ENCODE peak calls at places on chromosome 12, in seven cellular contexts. Z, R, S, K, N, P and U are unnamed samples.

GRCh38 chr12:54404061-54405004 is 14.7 kb downstream of the ITGA5 start:
- DNase-seq in Z (peak), R (peak), S (peak), K (no peak), N (peak), P (no peak), U (no peak)

GRCh38 chr12:74328623-74329022 is 209.0 kb upstream of the ATXN7L3B start:
- DNase-seq in Z (no peak), R (no peak), S (no peak), K (no peak), N (peak), P (no peak), U (no peak)

GRCh38 chr12:98758331-98758730 is 113.2 kb downstream of the APAF1 start:
- DNase-seq in Z (no peak), R (no peak), S (no peak), K (no peak), N (no peak), P (no peak), U (no peak)

GRCh38 chr12:85424581-85425348 is 144.7 kb downstream of the ALX1 start:
- DNase-seq in Z (no peak), R (peak), S (peak), K (peak), N (peak), P (no peak), U (no peak)

GRCh38 chr12:77339610-77340009 is 274.2 kb upstream of the E2F7 start:
- DNase-seq in Z (no peak), R (no peak), S (no peak), K (no peak), N (no peak), P (no peak), U (peak)

GRCh38 chr12:4308334-4308960 is 12.6 kb upstream of the TIGAR start:
- DNase-seq in Z (no peak), R (no peak), S (no peak), K (no peak), N (peak), P (peak), U (no peak)

GRCh38 chr12:21296751-21297406 is 37.8 kb downstream of the SLCO1A2 start:
- DNase-seq in Z (no peak), R (peak), S (no peak), K (no peak), N (peak), P (no peak), U (peak)

GRCh38 chr12:60324746-60325145 is 728.9 kb downstream of the SLC16A7 start:
- DNase-seq in Z (no peak), R (no peak), S (no peak), K (no peak), N (no peak), P (no peak), U (no peak)

GRCh38 chr12:67721216-67721615 is 72.7 kb downstream of the DYRK2 start:
- DNase-seq in Z (no peak), R (no peak), S (no peak), K (no peak), N (no peak), P (no peak), U (no peak)

GRCh38 chr12:6180300-6181051 is 19.7 kb upstream of the CD9 start:
- DNase-seq in Z (no peak), R (peak), S (peak), K (no peak), N (no peak), P (peak), U (peak)

GRCh38 chr12:116556964-116557706 is 2.0 kb upstream of the MAP1LC3B2 start:
- DNase-seq in Z (no peak), R (no peak), S (no peak), K (no peak), N (no peak), P (no peak), U (peak)

GRCh38 chr12:93591137-93591868 is 18.8 kb downstream of the SOCS2 start:
- DNase-seq in Z (no peak), R (peak), S (peak), K (no peak), N (peak), P (peak), U (peak)

GRCh38 chr12:27142102-27142721 is 59.8 kb upstream of the C12orf71 start:
- DNase-seq in Z (peak), R (peak), S (peak), K (no peak), N (peak), P (peak), U (peak)

GRCh38 chr12:10395390-10395998 is 5.7 kb upstream of the KLRK1 start:
- DNase-seq in Z (no peak), R (no peak), S (no peak), K (peak), N (peak), P (peak), U (peak)

GRCh38 chr12:55820679-55821078 is 2.8 kb downstream of the ORMDL2 start:
- DNase-seq in Z (no peak), R (no peak), S (no peak), K (no peak), N (peak), P (no peak), U (no peak)

GRCh38 chr12:40224439-40225291 is at the start of gene LRRK2:
- DNase-seq in Z (no peak), R (peak), S (no peak), K (no peak), N (peak), P (no peak), U (peak)

GRCh38 chr12:29893002-29893401 is 109.3 kb upstream of the TMTC1 start:
- DNase-seq in Z (no peak), R (no peak), S (no peak), K (no peak), N (no peak), P (no peak), U (no peak)

GRCh38 chr12:124864326-124864752 is 675 bp upstream of the SCARB1 start:
- DNase-seq in Z (no peak), R (no peak), S (no peak), K (no peak), N (no peak), P (no peak), U (no peak)

GRCh38 chr12:79877246-79877645 is 57.7 kb downstream of the PPP1R12A start:
- DNase-seq in Z (no peak), R (no peak), S (no peak), K (no peak), N (no peak), P (no peak), U (no peak)

GRCh38 chr12:56836800-56837663 is 73.9 kb downstream of the HSD17B6 start:
- DNase-seq in Z (no peak), R (no peak), S (no peak), K (no peak), N (no peak), P (no peak), U (peak)

GRCh38 chr12:115323223-115323905 is 639.4 kb upstream of the TBX3 start:
- DNase-seq in Z (no peak), R (no peak), S (no peak), K (no peak), N (no peak), P (no peak), U (peak)

GRCh38 chr12:58931518-58931917 is 11.2 kb upstream of the LRIG3 start:
- DNase-seq in Z (no peak), R (no peak), S (no peak), K (no peak), N (peak), P (no peak), U (no peak)

GRCh38 chr12:68451261-68452091 is 119.3 kb upstream of the MDM1 start:
- DNase-seq in Z (no peak), R (peak), S (no peak), K (peak), N (no peak), P (no peak), U (peak)

GRCh38 chr12:55996201-55996714 is 818 bp upstream of the SUOX start:
- DNase-seq in Z (no peak), R (peak), S (no peak), K (no peak), N (peak), P (peak), U (peak)

GRCh38 chr12:95202691-95203476 is 14.4 kb downstream of the FGD6 start:
- DNase-seq in Z (no peak), R (peak), S (no peak), K (no peak), N (no peak), P (no peak), U (no peak)

GRCh38 chr12:95197636-95198035 is 19.6 kb downstream of the FGD6 start:
- DNase-seq in Z (no peak), R (no peak), S (no peak), K (no peak), N (no peak), P (no peak), U (no peak)

GRCh38 chr12:95201056-95201670 is 16.1 kb downstream of the FGD6 start:
- DNase-seq in Z (no peak), R (peak), S (no peak), K (no peak), N (no peak), P (peak), U (peak)

GRCh38 chr12:95198914-95199313 is 18.4 kb downstream of the FGD6 start:
- DNase-seq in Z (no peak), R (no peak), S (no peak), K (peak), N (peak), P (no peak), U (peak)

GRCh38 chr12:95200128-95200973 is 16.9 kb downstream of the FGD6 start:
- DNase-seq in Z (no peak), R (peak), S (no peak), K (no peak), N (no peak), P (no peak), U (peak)
- H3K4me3 ChIP-seq in Z (no peak), R (no peak), S (peak), K (no peak), N (no peak), P (peak), U (peak)

DNA sequence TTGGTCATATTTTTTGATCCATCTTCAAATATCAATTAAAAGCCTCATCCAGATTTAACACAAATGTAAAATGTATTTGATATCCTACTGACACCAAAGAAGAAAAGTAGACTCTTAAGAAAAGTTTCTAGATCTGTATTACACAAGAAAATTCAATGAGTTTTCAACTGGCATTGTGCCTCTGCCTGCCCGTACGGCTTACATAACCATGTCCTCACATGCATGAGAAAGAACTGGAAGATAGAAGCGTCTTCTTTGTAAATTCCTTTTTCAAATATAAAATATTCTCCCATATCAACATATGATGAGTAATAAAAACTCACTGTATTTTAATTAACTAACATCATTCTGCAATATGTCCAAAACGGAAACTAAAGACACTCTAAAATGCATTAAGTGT is 7.2 kb downstream of the ANKS1B start:
- DNase-seq in Z (no peak), R (no peak), S (no peak), K (no peak), N (no peak), P (no peak), U (no peak)
- TF ChIP-seq EZH2 in Z (no peak), R (no peak), S (no peak), K (no peak), N (no peak), P (no peak), U (no peak)

GRCh38 chr12:43348221-43348620 is 203.8 kb downstream of the ADAMTS20 start:
- DNase-seq in Z (no peak), R (no peak), S (no peak), K (no peak), N (no peak), P (no peak), U (no peak)

GRCh38 chr12:43352001-43352400 is 200.0 kb downstream of the ADAMTS20 start:
- DNase-seq in Z (no peak), R (peak), S (no peak), K (no peak), N (no peak), P (no peak), U (no peak)

GRCh38 chr12:43349863-43350262 is 202.1 kb downstream of the ADAMTS20 start:
- DNase-seq in Z (no peak), R (peak), S (peak), K (no peak), N (no peak), P (no peak), U (no peak)

GRCh38 chr12:43345023-43345422 is 207.0 kb downstream of the ADAMTS20 start:
- DNase-seq in Z (no peak), R (no peak), S (no peak), K (no peak), N (no peak), P (no peak), U (no peak)

GRCh38 chr12:43347026-43347425 is 205.0 kb downstream of the ADAMTS20 start:
- DNase-seq in Z (no peak), R (no peak), S (no peak), K (no peak), N (no peak), P (no peak), U (no peak)
- H3K4me3 ChIP-seq in Z (no peak), R (no peak), S (no peak), K (no peak), N (no peak), P (no peak), U (no peak)

GRCh38 chr12:89393551-89394121 is 41.3 kb upstream of the DUSP6 start:
- DNase-seq in Z (no peak), R (no peak), S (no peak), K (no peak), N (no peak), P (peak), U (no peak)
- TF ChIP-seq EZH2 in Z (no peak), R (no peak), S (no peak), K (no peak), N (no peak), P (no peak), U (no peak)

GRCh38 chr12:108563804-108564151 is 1.4 kb downstream of the ISCU start:
- DNase-seq in Z (no peak), R (no peak), S (no peak), K (no peak), N (no peak), P (no peak), U (no peak)
- H3K4me3 ChIP-seq in Z (peak), R (no peak), S (peak), K (peak), N (no peak), P (peak), U (peak)

GRCh38 chr12:3199551-3200031 is 122.4 kb downstream of the TSPAN9 start:
- DNase-seq in Z (no peak), R (no peak), S (no peak), K (no peak), N (peak), P (no peak), U (no peak)
- TF ChIP-seq EZH2 in Z (peak), R (no peak), S (no peak), K (no peak), N (no peak), P (no peak), U (no peak)

DNA sequence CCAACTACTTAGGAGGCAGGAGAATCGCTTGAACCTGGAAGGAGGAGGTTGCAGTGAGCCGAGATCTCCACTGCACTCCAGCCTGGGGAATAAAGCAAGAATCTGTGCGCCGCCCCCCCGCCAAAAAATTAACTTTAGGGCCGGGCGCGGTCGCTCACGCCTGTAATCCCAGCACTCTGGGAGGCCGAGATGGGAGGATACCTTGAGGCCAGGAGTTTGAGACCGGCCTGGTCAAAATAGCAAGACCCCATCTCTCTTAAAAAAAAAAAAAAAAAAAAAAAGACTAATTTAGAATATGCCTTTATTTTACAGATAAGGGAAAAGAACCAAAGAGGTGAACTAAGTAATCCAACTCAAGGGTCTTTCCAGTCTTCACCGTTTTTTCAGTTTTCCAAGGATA is 1.2 kb downstream of the KANSL2 start:
- DNase-seq in Z (no peak), R (no peak), S (no peak), K (no peak), N (no peak), P (no peak), U (no peak)
- H3K4me3 ChIP-seq in Z (peak), R (peak), S (peak), K (peak), N (peak), P (peak), U (peak)

GRCh38 chr12:132429122-132429931 is 60.6 kb upstream of the FBRSL1 start:
- DNase-seq in Z (no peak), R (no peak), S (no peak), K (no peak), N (peak), P (no peak), U (peak)
- TF ChIP-seq EZH2 in Z (no peak), R (no peak), S (no peak), K (no peak), N (no peak), P (no peak), U (peak)

DNA sequence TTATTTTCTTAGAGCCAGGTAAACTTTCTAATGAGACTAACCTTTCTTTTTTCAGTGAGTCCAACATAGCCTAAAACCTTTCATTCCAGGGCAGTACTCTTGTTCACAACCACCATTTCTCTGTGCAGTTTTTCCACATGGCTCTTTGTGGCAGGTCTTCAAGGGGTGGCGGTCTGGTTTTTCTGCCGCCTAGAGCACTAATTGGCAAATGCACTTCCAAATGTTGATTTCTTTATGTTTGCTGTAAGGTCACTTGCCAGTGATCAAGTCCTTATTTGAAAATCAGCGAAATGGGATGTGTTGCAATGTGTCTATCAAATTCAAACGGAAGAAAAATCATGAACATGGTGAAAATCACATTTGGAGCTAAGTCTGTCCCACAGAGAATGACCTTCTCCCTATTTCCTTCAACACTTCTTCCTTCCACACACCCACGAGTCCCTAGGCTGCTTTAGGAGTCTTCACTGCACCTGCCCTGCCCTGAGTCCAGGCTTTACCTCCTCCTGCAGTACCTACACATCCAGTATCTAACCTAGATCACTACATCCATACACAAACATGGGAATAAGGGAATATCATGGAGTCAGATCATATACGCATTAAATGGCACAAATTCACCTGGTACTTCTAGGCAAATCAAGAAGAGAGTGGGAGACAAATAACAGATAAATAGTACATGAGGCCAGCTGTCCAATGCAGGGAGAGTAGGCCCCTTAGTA is 1.9 kb downstream of the SRGAP1 start:
- DNase-seq in Z (no peak), R (peak), S (no peak), K (no peak), N (no peak), P (peak), U (no peak)
- H3K4me3 ChIP-seq in Z (peak), R (peak), S (peak), K (no peak), N (peak), P (peak), U (peak)

DNA sequence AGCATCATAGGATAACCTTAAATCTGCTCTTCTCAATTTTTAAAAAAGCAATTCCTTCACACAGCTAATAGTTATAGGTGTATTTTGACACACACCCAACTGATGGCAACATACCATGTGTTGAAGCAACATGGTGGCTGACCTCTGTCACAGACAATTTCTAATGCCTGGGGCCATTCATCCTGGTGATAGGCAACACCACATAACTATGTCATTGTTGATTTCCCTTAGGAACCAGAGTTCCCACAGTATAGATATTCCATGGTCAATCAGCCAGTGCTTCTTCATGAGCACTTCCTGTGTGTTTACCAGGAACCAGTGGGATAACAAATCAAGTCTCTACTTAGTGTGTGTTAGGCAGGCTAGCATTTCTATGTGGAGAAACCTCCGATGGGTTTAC is 88.3 kb downstream of the FIGNL2 start:
- DNase-seq in Z (no peak), R (no peak), S (no peak), K (no peak), N (no peak), P (no peak), U (no peak)
- TF ChIP-seq EZH2 in Z (no peak), R (no peak), S (no peak), K (no peak), N (no peak), P (no peak), U (no peak)